ENCODE peak calls at places on chromosomes 11 and 22, in eight cellular contexts. V, X, H, T, E, C, M and B are unnamed samples.
A peak's percentile ranks its signal among the peaks of the same experiment; 100 is the strongest.

GRCh38 chr22:42719133-42719532 is 1.5 kb downstream of the A4GALT start:
- DNase-seq in T (no peak), X (no peak), M (no peak), V (no peak), C (no peak), H (no peak), E (no peak), B (no peak)

GRCh38 chr11:90836031-90836430 is 613.2 kb upstream of the CHORDC1 start:
- DNase-seq in X (no peak), C (no peak), H (no peak), M (no peak), E (no peak), V (no peak), T (no peak), B (no peak)

GRCh38 chr22:43897751-43898261 is 6.0 kb upstream of the PNPLA5 start:
- DNase-seq in C (no peak), T (no peak), X (no peak), V (no peak), H (no peak), M (no peak), E (no peak), B (no peak)

GRCh38 chr22:29211066-29211841 is 5.6 kb downstream of the EMID1 start:
- DNase-seq in M (no peak), V (no peak), T (no peak), C (no peak), X (no peak), E (no peak), H (no peak), B (no peak)

GRCh38 chr11:2525166-2525861 is 80.5 kb downstream of the KCNQ1 start:
- DNase-seq in X (peak; percentile 4), V (no peak), M (peak; percentile 14), C (no peak), H (no peak), E (peak; percentile 34), T (no peak), B (peak; percentile 12)

GRCh38 chr22:32926600-32926999 is 125.1 kb downstream of the TIMP3 start:
- DNase-seq in M (no peak), H (peak; percentile 41), X (peak; percentile 29), V (no peak), T (no peak), E (no peak), C (no peak), B (no peak)

GRCh38 chr11:5841797-5842196 is at the start of gene OR52E6:
- DNase-seq in H (no peak), T (no peak), C (no peak), E (no peak), V (no peak), M (no peak), X (no peak), B (no peak)

GRCh38 chr22:40400173-40400572 is 29.8 kb downstream of the SGSM3 start:
- DNase-seq in X (no peak), T (peak; percentile 59), M (no peak), H (no peak), E (no peak), C (no peak), V (no peak), B (peak; percentile 49)

GRCh38 chr11:84295815-84296214 is 1009.6 kb upstream of the CCDC90B start:
- DNase-seq in H (no peak), V (no peak), M (no peak), X (no peak), C (no peak), E (no peak), T (no peak), B (no peak)

GRCh38 chr22:31488988-31489617 is 539 bp downstream of the EIF4ENIF1 start:
- DNase-seq in X (peak; percentile 67), C (peak; percentile 6), E (no peak), H (peak; percentile 71), V (no peak), T (peak; percentile 17), M (peak; percentile 47), B (peak; percentile 42)

GRCh38 chr11:126834149-126834548 is 166.4 kb downstream of the KIRREL3 start:
- DNase-seq in V (no peak), H (no peak), M (no peak), E (no peak), X (no peak), T (no peak), C (no peak), B (no peak)